ENCODE peak calls at places on chromosomes 13 and 19, in nine cellular contexts. C is A549; S is heart right ventricle; Y is mucosa of descending colon; N is CD8-positive, alpha-beta memory T cell; V is tibial nerve; P is left ventricle myocardium inferior; X is suprapubic skin; M is keratinocyte. D is an unnamed sample. For H3K4me1, the result is how much of the 10 kb centered on the place peaks cover.

GRCh38 chr19:35295792-35296462 is 4.0 kb downstream of the MAG start:
- DNase-seq in V (no peak), Y (no peak), N (peak), M (no peak), X (no peak), C (no peak), S (no peak), P (no peak), D (no peak)

GRCh38 chr19:49691243-49692101 is 556 bp downstream of the CPT1C start:
- DNase-seq in V (no peak), X (no peak), Y (peak), C (no peak), S (no peak), M (no peak), N (no peak), P (peak), D (peak)

GRCh38 chr13:46751811-46752635 is 44.9 kb downstream of the ESD start:
- DNase-seq in C (no peak), P (no peak), S (no peak), X (no peak), M (no peak), N (peak), Y (peak), V (no peak), D (no peak)

GRCh38 chr19:14147797-14148605 is 11.6 kb upstream of the ASF1B start:
- DNase-seq in C (peak), X (no peak), P (peak), Y (peak), S (peak), V (peak), N (peak), M (no peak), D (peak)

GRCh38 chr19:46654621-46655152 is 6.3 kb downstream of the DACT3 start:
- DNase-seq in V (no peak), Y (no peak), P (no peak), X (no peak), C (no peak), N (no peak), S (peak), M (no peak), D (no peak)

GRCh38 chr13:112968910-112969691 is at the start of gene MCF2L:
- DNase-seq in Y (peak), V (no peak), S (peak), P (peak), M (no peak), X (peak), C (peak), N (peak), D (no peak)

GRCh38 chr13:102461302-102461701 is 59.5 kb upstream of the FGF14 start:
- DNase-seq in M (no peak), S (no peak), Y (no peak), N (no peak), X (no peak), V (no peak), P (no peak), C (no peak), D (no peak)

GRCh38 chr19:12982648-12983047 is 12.6 kb upstream of the NFIX start:
- DNase-seq in V (no peak), C (no peak), Y (no peak), M (no peak), P (no peak), X (no peak), S (no peak), N (no peak), D (no peak)

GRCh38 chr13:112131081-112131739 is 64.3 kb downstream of the SOX1 start:
- DNase-seq in S (no peak), N (no peak), X (no peak), V (no peak), C (no peak), P (no peak), Y (no peak), M (no peak), D (no peak)

GRCh38 chr13:60642552-60642951 is 245.5 kb downstream of the TDRD3 start:
- DNase-seq in C (no peak), S (no peak), P (no peak), M (no peak), Y (no peak), V (no peak), N (no peak), X (no peak), D (no peak)

GRCh38 chr13:20566424-20566916 is 487 bp upstream of the IFT88 start:
- DNase-seq in M (no peak), C (peak), S (no peak), N (no peak), P (no peak), X (no peak), V (peak), Y (peak), D (no peak)

GRCh38 chr13:27040826-27041108 is 130.8 kb downstream of the USP12 start:
- DNase-seq in X (no peak), C (no peak), P (no peak), S (no peak), M (no peak), N (no peak), Y (no peak), V (no peak), D (no peak)

GRCh38 chr13:68908879-68909278 is 1198.7 kb upstream of the ATXN8OS start:
- DNase-seq in S (no peak), P (no peak), C (no peak), M (no peak), Y (no peak), V (no peak), N (no peak), X (no peak), D (no peak)

GRCh38 chr13:106524108-106524507 is 11.4 kb downstream of the EFNB2 start:
- DNase-seq in C (no peak), V (no peak), Y (no peak), M (no peak), S (no peak), X (no peak), P (no peak), N (no peak), D (no peak)
- H3K4me1 ChIP-seq in C (under half), V (under half), Y (under half), M (half or more), S (under half), X (half or more), P (under half), N (under half), D (under half)

GRCh38 chr19:45103200-45103624 is 10.2 kb downstream of the PPP1R37 start:
- DNase-seq in P (peak), Y (no peak), S (no peak), M (no peak), V (no peak), C (no peak), N (peak), X (no peak), D (no peak)

GRCh38 chr19:45103625-45104319 is 10.8 kb downstream of the PPP1R37 start:
- DNase-seq in P (no peak), N (no peak), V (no peak), M (no peak), Y (no peak), S (peak), X (no peak), C (no peak), D (no peak)

GRCh38 chr19:45100797-45101196 is 7.8 kb downstream of the PPP1R37 start:
- DNase-seq in V (no peak), P (no peak), S (no peak), C (no peak), X (no peak), Y (no peak), N (no peak), M (no peak), D (no peak)

GRCh38 chr19:45101796-45102195 is 8.8 kb downstream of the PPP1R37 start:
- DNase-seq in N (no peak), M (no peak), V (no peak), Y (no peak), S (no peak), X (no peak), C (no peak), P (no peak), D (no peak)

DNA sequence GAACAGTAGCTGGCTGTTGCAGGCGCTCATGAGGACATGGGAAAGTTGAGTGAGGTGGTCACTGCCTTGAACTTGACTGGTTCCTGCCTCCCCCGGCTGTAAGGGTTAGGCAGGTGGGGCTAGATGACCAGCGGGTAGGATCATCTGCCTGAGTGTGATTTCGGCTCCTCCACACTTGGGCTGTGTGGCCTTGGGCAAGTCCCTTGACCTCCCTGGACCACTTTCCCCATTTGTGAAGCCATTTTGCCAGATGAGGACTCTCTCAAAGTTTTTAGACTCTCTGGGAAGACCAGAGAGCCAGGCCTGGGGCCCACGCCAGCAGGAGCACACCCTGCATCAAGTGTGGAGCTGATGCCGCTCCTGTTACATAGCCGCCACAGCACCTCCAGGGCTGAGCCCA is 9.5 kb downstream of the PPP1R37 start:
- DNase-seq in C (no peak), X (no peak), M (no peak), V (no peak), Y (no peak), P (no peak), N (no peak), S (no peak), D (no peak)
- H3K4me1 ChIP-seq in C (under half), X (half or more), M (under half), V (under half), Y (under half), P (half or more), N (under half), S (half or more), D (half or more)

DNA sequence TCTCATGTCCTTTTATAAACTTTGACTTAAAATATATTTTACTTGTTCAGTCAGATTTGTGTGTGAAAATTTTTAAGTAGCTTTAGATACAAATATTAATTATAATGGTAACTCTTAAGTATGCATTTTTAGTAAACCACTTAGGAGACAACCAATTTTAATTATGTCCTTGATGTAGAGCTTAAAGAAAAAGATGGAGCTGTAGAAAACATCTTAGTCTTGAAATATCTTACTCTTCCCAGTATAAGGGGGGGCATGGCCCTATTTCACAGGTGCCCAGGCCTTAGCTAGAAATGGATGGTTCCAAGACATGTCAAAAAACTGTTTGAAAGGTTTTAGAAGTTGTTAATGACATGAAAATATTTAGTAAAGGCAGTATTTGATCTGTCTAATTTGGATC is 43.4 kb upstream of the CEACAM21 start:
- DNase-seq in V (no peak), S (no peak), M (no peak), C (no peak), N (no peak), X (no peak), P (no peak), Y (no peak), D (no peak)
- H3K4me1 ChIP-seq in V (under half), S (under half), M (under half), C (under half), N (half or more), X (under half), P (under half), Y (under half), D (under half)

DNA sequence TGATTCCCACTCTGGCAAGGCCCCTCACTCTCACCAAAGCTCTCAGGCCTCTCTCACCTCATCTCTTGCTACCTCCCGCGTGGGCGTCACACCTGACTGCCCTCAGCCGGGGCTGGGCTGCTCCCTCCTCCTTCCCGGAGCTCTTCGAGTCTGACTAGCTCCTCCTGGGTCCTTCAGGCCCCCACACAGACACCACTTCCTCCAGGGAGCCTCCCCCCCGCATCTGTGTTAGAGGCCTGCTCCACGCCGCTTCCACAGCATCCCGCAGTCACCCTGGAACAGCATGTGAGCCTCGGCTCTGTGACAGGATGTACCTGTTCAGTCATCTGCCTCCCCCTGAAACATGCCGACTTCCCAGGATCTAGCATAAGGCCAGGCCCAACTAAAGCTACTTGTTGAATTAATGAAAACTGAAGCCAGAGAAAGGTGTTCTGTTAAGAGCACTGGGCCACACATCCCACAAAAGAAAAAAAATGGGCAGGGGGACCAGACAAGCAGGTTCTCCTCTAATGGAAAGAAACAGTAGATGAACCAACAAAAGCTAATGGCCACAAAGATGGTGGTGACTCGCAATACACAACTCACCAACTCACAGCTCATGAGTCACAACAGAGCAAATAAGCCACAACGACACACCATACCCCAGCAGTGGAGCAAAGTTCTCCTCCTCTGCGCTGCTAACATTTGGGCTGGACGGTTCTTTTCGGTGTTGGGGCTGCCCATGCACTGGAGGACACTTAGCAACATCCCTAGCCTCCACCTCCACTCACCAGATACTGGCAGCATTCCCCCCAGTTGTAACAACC is 3.0 kb downstream of the PPP6R1 start:
- DNase-seq in C (peak), Y (no peak), X (no peak), P (no peak), S (no peak), V (no peak), N (peak), M (no peak), D (no peak)
- H3K4me1 ChIP-seq in C (under half), Y (under half), X (half or more), P (half or more), S (under half), V (under half), N (half or more), M (under half), D (half or more)

DNA sequence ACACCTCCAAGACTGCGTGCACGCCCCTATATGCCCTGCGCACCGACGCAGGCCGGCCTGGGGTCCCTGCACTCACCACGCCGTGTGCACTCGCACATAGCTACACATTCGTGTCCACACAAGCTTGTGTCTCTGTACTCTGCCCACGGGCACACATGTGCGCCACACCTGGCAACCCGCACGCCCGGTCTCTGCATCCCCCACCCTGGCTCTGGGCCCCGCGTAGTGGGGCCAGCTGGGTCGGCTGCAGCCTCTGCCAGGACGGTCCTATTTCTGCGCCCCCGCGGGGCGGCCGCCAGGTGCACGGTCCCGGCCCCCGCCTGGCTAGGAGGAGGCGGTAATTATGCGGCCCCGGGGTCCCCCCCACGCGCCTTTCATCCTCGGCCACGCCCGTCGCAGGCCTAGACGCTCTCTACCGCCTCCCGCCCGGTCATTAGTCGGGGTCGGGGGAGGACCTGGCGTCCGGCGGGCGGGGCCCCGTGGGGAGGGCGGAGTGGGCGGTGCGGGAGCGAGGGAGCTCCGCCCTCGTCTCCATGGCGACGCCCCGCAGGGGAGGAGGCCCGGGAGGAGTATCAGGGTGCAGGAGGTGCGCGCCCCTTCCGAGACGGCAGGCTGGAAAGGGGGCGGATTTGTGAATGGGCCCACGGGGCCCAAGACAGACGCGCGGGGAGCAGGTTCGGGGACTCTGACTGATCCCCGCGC is 2.9 kb upstream of the CIRBP start:
- DNase-seq in N (peak), C (peak), S (peak), X (peak), M (no peak), V (no peak), Y (peak), P (peak), D (peak)
- H3K4me1 ChIP-seq in N (half or more), C (half or more), S (half or more), X (half or more), M (half or more), V (under half), Y (half or more), P (half or more), D (under half)

GRCh38 chr19:42246869-42247630 is 4.6 kb upstream of the GSK3A start:
- DNase-seq in M (no peak), Y (no peak), N (no peak), S (no peak), V (no peak), C (no peak), P (no peak), X (no peak), D (no peak)
- H3K4me1 ChIP-seq in M (under half), Y (under half), N (under half), S (half or more), V (under half), C (half or more), P (half or more), X (half or more), D (under half)

GRCh38 chr13:99258210-99258860 is at the start of gene GPR18:
- DNase-seq in C (no peak), M (no peak), Y (no peak), S (no peak), P (no peak), V (no peak), X (no peak), N (peak), D (no peak)

GRCh38 chr13:99256709-99257108 is 1.5 kb downstream of the GPR18 start:
- DNase-seq in N (no peak), V (no peak), X (no peak), P (no peak), C (no peak), Y (no peak), M (no peak), S (no peak), D (no peak)

GRCh38 chr13:99257291-99257690 is 888 bp downstream of the GPR18 start:
- DNase-seq in M (no peak), X (no peak), C (no peak), P (no peak), N (no peak), Y (no peak), V (no peak), S (no peak), D (no peak)

GRCh38 chr13:99256283-99256682 is 1.9 kb downstream of the GPR18 start:
- DNase-seq in X (no peak), M (no peak), C (no peak), P (no peak), N (no peak), S (no peak), Y (no peak), V (no peak), D (no peak)

GRCh38 chr13:99255241-99255640 is 2.9 kb downstream of the GPR18 start:
- DNase-seq in Y (no peak), M (no peak), V (no peak), S (no peak), C (no peak), X (no peak), P (no peak), N (no peak), D (no peak)
- H3K4me1 ChIP-seq in Y (under half), M (under half), V (under half), S (under half), C (under half), X (under half), P (under half), N (half or more), D (under half)

DNA sequence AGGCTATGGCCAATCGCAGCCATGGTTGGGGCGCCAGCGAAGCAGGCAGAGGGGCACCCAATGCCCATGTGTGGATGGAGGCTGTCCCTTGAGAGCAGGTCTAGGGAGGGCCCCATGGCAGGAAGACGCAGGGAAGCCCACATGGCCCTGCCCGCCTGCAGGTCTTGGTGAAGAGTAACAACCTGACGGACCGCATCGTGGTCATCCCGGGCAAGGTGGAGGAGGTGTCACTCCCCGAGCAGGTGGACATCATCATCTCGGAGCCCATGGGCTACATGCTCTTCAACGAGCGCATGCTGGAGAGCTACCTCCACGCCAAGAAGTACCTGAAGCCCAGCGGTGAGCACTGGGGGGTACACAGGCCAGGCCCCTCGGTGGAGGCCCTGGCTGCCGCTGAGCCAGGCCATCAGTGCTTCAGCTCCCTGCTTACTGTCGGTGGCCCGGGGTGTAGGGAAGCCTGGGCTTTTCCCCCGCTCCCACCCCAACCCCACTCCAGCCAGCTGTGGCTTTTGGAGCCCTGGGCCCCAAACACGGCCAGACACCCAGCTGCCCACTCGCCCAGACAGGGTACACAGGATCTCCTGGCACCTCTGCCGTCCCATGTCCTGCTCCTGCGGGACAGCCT is 14.6 kb downstream of the YIPF2 start:
- DNase-seq in N (no peak), Y (no peak), X (no peak), S (no peak), M (no peak), P (no peak), C (no peak), V (no peak), D (no peak)
- H3K4me1 ChIP-seq in N (under half), Y (under half), X (under half), S (under half), M (under half), P (under half), C (under half), V (under half), D (under half)

GRCh38 chr13:48653074-48654054 is at the start of gene CYSLTR2:
- DNase-seq in X (no peak), C (no peak), M (no peak), V (no peak), N (peak), P (no peak), S (peak), Y (no peak), D (no peak)

GRCh38 chr13:48656621-48657020 is 2.9 kb downstream of the CYSLTR2 start:
- DNase-seq in Y (no peak), V (no peak), X (no peak), P (no peak), C (no peak), S (no peak), M (no peak), N (no peak), D (no peak)

GRCh38 chr13:48655291-48655690 is 1.6 kb downstream of the CYSLTR2 start:
- DNase-seq in N (no peak), M (no peak), X (no peak), V (no peak), C (no peak), Y (no peak), P (no peak), S (no peak), D (no peak)

GRCh38 chr13:48654511-48654910 is 782 bp downstream of the CYSLTR2 start:
- DNase-seq in N (no peak), M (no peak), P (no peak), V (no peak), X (no peak), C (no peak), S (no peak), Y (no peak), D (no peak)
- H3K4me1 ChIP-seq in N (under half), M (under half), P (under half), V (under half), X (under half), C (under half), S (under half), Y (under half), D (under half)

D was measured in psoas muscle.